ENCODE peak calls at places on chromosomes 3 and 15, in nine cellular contexts. E is progenitor cell of endocrine pancreas; W is CD4-positive, alpha-beta memory T cell; R is Panc1; O is CD8-positive, alpha-beta T cell; B is heart left ventricle; I is left lobe of liver; L is GM04504; U is left ventricle myocardium superior. C is an unnamed sample.

GRCh38 chr15:98753726-98754125 is 105.4 kb downstream of the IGF1R start:
- DNase-seq in E (no peak), W (no peak), R (no peak), O (no peak), B (no peak), I (no peak), L (no peak), U (no peak), C (no peak)

GRCh38 chr3:54909236-54909635 is 18.6 kb downstream of the LRTM1 start:
- DNase-seq in E (no peak), W (no peak), R (no peak), O (no peak), B (no peak), I (no peak), L (no peak), U (no peak), C (no peak)

GRCh38 chr3:178482981-178483380 is 53.3 kb upstream of the KCNMB2 start:
- DNase-seq in E (no peak), W (no peak), R (no peak), O (no peak), B (no peak), I (no peak), L (no peak), U (no peak), C (no peak)

GRCh38 chr3:128145279-128145678 is 8.0 kb upstream of the EEFSEC start:
- DNase-seq in E (no peak), W (no peak), R (no peak), O (no peak), B (peak), I (no peak), L (no peak), U (peak), C (no peak)

GRCh38 chr3:153026026-153026425 is 136.0 kb upstream of the RAP2B start:
- DNase-seq in E (no peak), W (peak), R (no peak), O (no peak), B (no peak), I (no peak), L (peak), U (no peak), C (no peak)

GRCh38 chr3:128253150-128253549 is 99.9 kb downstream of the EEFSEC start:
- DNase-seq in E (no peak), W (no peak), R (no peak), O (no peak), B (no peak), I (no peak), L (no peak), U (peak), C (no peak)

GRCh38 chr15:62035256-62035908 is 24.9 kb downstream of the VPS13C start:
- DNase-seq in E (no peak), W (no peak), R (no peak), O (no peak), B (no peak), I (no peak), L (peak), U (no peak), C (no peak)

GRCh38 chr3:152709659-152710058 is 125.3 kb upstream of the P2RY1 start:
- DNase-seq in E (no peak), W (no peak), R (no peak), O (no peak), B (no peak), I (no peak), L (no peak), U (no peak), C (no peak)

GRCh38 chr15:68208136-68208535 is 3.0 kb upstream of the CALML4 start:
- DNase-seq in E (no peak), W (no peak), R (no peak), O (no peak), B (no peak), I (peak), L (no peak), U (no peak), C (no peak)

GRCh38 chr3:195853930-195854478 is 42.3 kb upstream of the MUC4 start:
- DNase-seq in E (no peak), W (no peak), R (no peak), O (no peak), B (no peak), I (no peak), L (no peak), U (peak), C (no peak)